ENCODE peak calls at places on chromosomes 6 and 20, in four cellular contexts. E is tibial artery, X is mucosa of descending colon, K is GM13976. I is an unnamed sample.

GRCh38 chr6:130276507-130276906 is 53.8 kb upstream of the SAMD3 start:
- DNase-seq in E (no peak), X (no peak), K (no peak), I (no peak)

GRCh38 chr6:125526007-125526720 is 223.3 kb upstream of the HEY2 start:
- DNase-seq in E (no peak), X (no peak), K (no peak), I (no peak)

GRCh38 chr6:90184334-90185298 is 112.0 kb downstream of the BACH2 start:
- DNase-seq in E (no peak), X (no peak), K (no peak), I (no peak)

GRCh38 chr6:166575190-166575589 is 11.3 kb downstream of the RAMACL start:
- DNase-seq in E (no peak), X (no peak), K (no peak), I (no peak)

GRCh38 chr20:22520381-22520780 is 64.0 kb downstream of the FOXA2 start:
- DNase-seq in E (no peak), X (no peak), K (no peak), I (no peak)

GRCh38 chr20:25486377-25486776 is 78.9 kb downstream of the GINS1 start:
- DNase-seq in E (no peak), X (no peak), K (no peak), I (no peak)

GRCh38 chr6:15461127-15461944 is 201.5 kb downstream of the DTNBP1 start:
- DNase-seq in E (no peak), X (no peak), K (no peak), I (no peak)

GRCh38 chr6:12576389-12576788 is 140.2 kb upstream of the PHACTR1 start:
- DNase-seq in E (no peak), X (no peak), K (no peak), I (no peak)

GRCh38 chr6:105991561-105992314 is 94.4 kb upstream of the PRDM1 start:
- DNase-seq in E (no peak), X (peak; percentile 67), K (peak; percentile 46), I (no peak)

GRCh38 chr6:82362868-82363267 is 749 bp upstream of the TPBG start:
- DNase-seq in E (no peak), X (no peak), K (no peak), I (no peak)

GRCh38 chr20:17430515-17430914 is 100.7 kb downstream of the BFSP1 start:
- DNase-seq in E (no peak), X (no peak), K (no peak), I (no peak)

GRCh38 chr6:82145926-82146452 is 101.6 kb downstream of the IBTK start:
- DNase-seq in E (no peak), X (no peak), K (no peak), I (no peak)

GRCh38 chr6:67914419-67914818 is 720.7 kb upstream of the ADGRB3 start:
- DNase-seq in E (no peak), X (no peak), K (no peak), I (no peak)

GRCh38 chr6:115004204-115004603 is 661.4 kb upstream of the HS3ST5 start:
- DNase-seq in E (no peak), X (no peak), K (no peak), I (no peak)

GRCh38 chr6:148335582-148335981 is 7.1 kb upstream of the SASH1 start:
- DNase-seq in E (no peak), X (no peak), K (no peak), I (no peak)

GRCh38 chr20:23092409-23092756 is 6.3 kb upstream of the CD93 start:
- DNase-seq in E (no peak), X (no peak), K (no peak), I (no peak)

GRCh38 chr6:122648726-122649125 is 38.5 kb downstream of the PKIB start:
- DNase-seq in E (no peak), X (no peak), K (no peak), I (no peak)

GRCh38 chr6:28866342-28867077 is 57.3 kb downstream of the TRIM27 start:
- DNase-seq in E (peak; percentile 83), X (peak; percentile 85), K (peak; percentile 45), I (peak; percentile 65)

GRCh38 chr20:33664085-33664761 is 2.1 kb downstream of the C20orf144 start:
- DNase-seq in E (no peak), X (no peak), K (no peak), I (no peak)

GRCh38 chr6:4774715-4775590 is 1.3 kb upstream of the CDYL start:
- DNase-seq in E (peak; percentile 72), X (peak; percentile 75), K (peak; percentile 37), I (peak; percentile 37)

GRCh38 chr20:57399587-57400261 is 8.5 kb downstream of the RBM38 start:
- DNase-seq in E (no peak), X (peak; percentile 72), K (peak; percentile 86), I (no peak)

GRCh38 chr6:3899970-3900439 is 50.8 kb downstream of the FAM50B start:
- DNase-seq in E (no peak), X (peak; percentile 67), K (no peak), I (no peak)

GRCh38 chr6:78340755-78341154 is 526.6 kb upstream of the IRAK1BP1 start:
- DNase-seq in E (no peak), X (no peak), K (no peak), I (no peak)

GRCh38 chr6:130655586-130655985 is 171.6 kb upstream of the SMLR1 start:
- DNase-seq in E (no peak), X (no peak), K (no peak), I (no peak)

GRCh38 chr20:4708036-4708435 is 13.7 kb upstream of the PRND start:
- DNase-seq in E (no peak), X (no peak), K (no peak), I (no peak)

GRCh38 chr6:137921823-137922222 is 54.8 kb downstream of the TNFAIP3 start:
- DNase-seq in E (no peak), X (no peak), K (no peak), I (no peak)
- TF ChIP-seq CTCF in E (no peak), X (no peak), K (no peak), I (no peak)

GRCh38 chr20:32017711-32018251 is 7.5 kb downstream of the CCM2L start:
- DNase-seq in E (no peak), X (no peak), K (peak; percentile 74), I (no peak)

GRCh38 chr20:32019156-32019510 is 8.9 kb downstream of the CCM2L start:
- DNase-seq in E (peak; percentile 38), X (no peak), K (peak; percentile 53), I (peak; percentile 56)

GRCh38 chr20:32021091-32021490 is 10.9 kb downstream of the CCM2L start:
- DNase-seq in E (peak; percentile 13), X (no peak), K (no peak), I (no peak)

GRCh38 chr20:32018269-32019155 is 8.3 kb downstream of the CCM2L start:
- DNase-seq in E (peak; percentile 51), X (peak; percentile 60), K (peak; percentile 82), I (peak; percentile 78)

GRCh38 chr20:32019563-32020463 is 9.6 kb downstream of the CCM2L start:
- DNase-seq in E (peak; percentile 37), X (no peak), K (no peak), I (no peak)
- TF ChIP-seq CTCF in E (no peak), X (no peak), K (no peak), I (no peak)

GRCh38 chr20:16028923-16029322 is 544.3 kb downstream of the KIF16B start:
- DNase-seq in E (no peak), X (no peak), K (no peak), I (no peak)

GRCh38 chr20:16025084-16025483 is 548.2 kb downstream of the KIF16B start:
- DNase-seq in E (no peak), X (no peak), K (no peak), I (no peak)

GRCh38 chr20:16030253-16030652 is 543.0 kb downstream of the KIF16B start:
- DNase-seq in E (no peak), X (no peak), K (no peak), I (no peak)

GRCh38 chr20:16027710-16028109 is 545.5 kb downstream of the KIF16B start:
- DNase-seq in E (no peak), X (no peak), K (no peak), I (no peak)
- TF ChIP-seq CTCF in E (no peak), X (no peak), K (no peak), I (no peak)

GRCh38 chr6:170522565-170523183 is 30.4 kb downstream of the PSMB1 start:
- DNase-seq in E (no peak), X (no peak), K (no peak), I (peak; percentile 29)
- TF ChIP-seq CTCF in E (no peak), X (no peak), K (peak; percentile 35), I (no peak)

GRCh38 chr20:59158673-59159072 is 4.9 kb upstream of the ZNF831 start:
- DNase-seq in E (no peak), X (no peak), K (no peak), I (no peak)

GRCh38 chr20:59157064-59157463 is 6.6 kb upstream of the ZNF831 start:
- DNase-seq in E (no peak), X (no peak), K (no peak), I (no peak)

GRCh38 chr20:59159822-59160740 is 3.5 kb upstream of the ZNF831 start:
- DNase-seq in E (no peak), X (peak; percentile 64), K (no peak), I (no peak)

GRCh38 chr20:59157961-59158541 is 5.6 kb upstream of the ZNF831 start:
- DNase-seq in E (no peak), X (no peak), K (no peak), I (no peak)

GRCh38 chr20:59159091-59159821 is 4.4 kb upstream of the ZNF831 start:
- DNase-seq in E (no peak), X (peak; percentile 65), K (no peak), I (no peak)
- TF ChIP-seq CTCF in E (no peak), X (no peak), K (no peak), I (no peak)

DNA sequence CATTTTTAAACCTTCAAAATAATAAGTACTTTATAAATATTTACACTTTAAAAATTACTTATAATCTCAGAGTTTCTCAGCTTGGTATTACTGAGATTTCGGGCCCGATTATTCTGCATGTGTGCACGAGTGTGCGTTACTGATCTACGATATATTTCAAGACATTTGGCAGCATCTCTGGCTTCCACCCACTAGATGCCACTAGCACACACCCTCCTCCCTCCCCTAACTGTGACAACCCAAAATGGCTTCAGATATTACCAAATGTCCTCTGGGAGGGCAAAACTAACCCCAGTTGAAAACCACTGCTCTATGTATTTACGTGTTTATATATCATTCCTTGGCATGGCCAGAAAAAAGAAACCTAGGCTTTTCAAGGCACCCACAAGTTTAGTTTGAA is 95.9 kb downstream of the FYN start:
- DNase-seq in E (no peak), X (no peak), K (no peak), I (no peak)
- TF ChIP-seq CTCF in E (no peak), X (no peak), K (no peak), I (no peak)

DNA sequence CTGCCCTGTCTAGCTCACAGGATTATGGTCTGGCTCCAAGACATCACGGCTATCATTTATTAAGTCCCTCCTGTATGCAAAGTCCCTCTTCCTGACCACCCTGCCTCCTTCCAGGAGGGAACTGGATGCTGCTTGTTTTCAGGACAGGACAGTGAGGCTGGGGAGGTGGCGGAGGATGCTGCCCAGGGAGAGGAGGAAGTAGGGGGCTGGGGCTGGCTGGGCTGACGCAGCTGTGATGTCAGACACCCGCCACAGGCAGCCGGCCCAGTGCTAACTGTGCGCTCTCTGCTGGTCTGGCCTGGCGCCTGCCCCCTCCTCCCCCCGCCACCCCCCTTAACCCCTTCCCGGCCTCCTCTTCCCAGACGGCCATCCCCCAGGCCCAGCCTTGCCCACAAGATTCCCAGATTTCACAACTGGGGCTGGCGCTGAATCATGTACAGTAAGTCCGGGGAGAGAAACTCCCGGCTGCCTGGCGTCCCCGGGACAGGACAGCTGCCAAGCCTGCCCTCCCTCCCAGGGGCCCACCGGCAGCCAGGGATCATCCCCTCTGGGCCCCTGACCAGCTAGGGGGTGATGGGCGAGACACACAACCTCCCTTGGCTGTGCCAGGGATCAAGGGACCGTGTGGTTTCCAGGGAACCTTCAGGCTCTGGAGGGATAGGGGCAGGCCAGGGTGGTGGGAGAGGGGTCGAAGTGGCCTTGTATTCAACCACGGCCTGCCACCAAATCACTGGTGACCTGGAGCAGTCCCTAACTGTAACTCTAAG is 118.1 kb downstream of the CEBPB start:
- DNase-seq in E (peak; percentile 98), X (peak; percentile 89), K (no peak), I (peak; percentile 57)
- TF ChIP-seq CTCF in E (no peak), X (no peak), K (no peak), I (no peak)

I was measured in endothelial cell.